ENCODE peak calls at places on chromosomes 11 and 22, in five cellular contexts. C is Peyer's patch, U is T-helper 17 cell, O is K562, M is uterus. B is an unnamed sample. For H3K9me3, the result is how much of the 10 kb centered on the place peaks cover.

GRCh38 chr11:83292709-83293435 is 6.7 kb upstream of the CCDC90B start:
- DNase-seq in M (no peak), C (no peak), U (no peak), O (peak), B (no peak)

GRCh38 chr22:48955351-48956311 is 872.0 kb downstream of the BRD1 start:
- DNase-seq in U (no peak), C (peak), O (no peak), M (peak), B (no peak)

GRCh38 chr11:76783901-76784813 is 1.0 kb downstream of the TSKU start:
- DNase-seq in O (peak), M (peak), U (no peak), C (peak), B (peak)

GRCh38 chr22:33329398-33329797 is 271.2 kb upstream of the SYN3 start:
- DNase-seq in C (no peak), U (no peak), O (no peak), M (no peak), B (no peak)

GRCh38 chr11:1437500-1437899 is 47.8 kb downstream of the BRSK2 start:
- DNase-seq in C (no peak), M (no peak), O (peak), U (no peak), B (no peak)

GRCh38 chr11:114359342-114359741 is 41.0 kb downstream of the C11orf71 start:
- DNase-seq in O (no peak), M (no peak), C (no peak), U (no peak), B (no peak)

GRCh38 chr11:27514558-27514957 is 8.0 kb upstream of the LIN7C start:
- DNase-seq in M (no peak), U (no peak), C (no peak), O (no peak), B (no peak)

GRCh38 chr11:69097263-69097662 is 48.5 kb downstream of the TPCN2 start:
- DNase-seq in O (no peak), C (no peak), U (no peak), M (no peak), B (no peak)

GRCh38 chr22:43110444-43110926 is at the start of gene BIK:
- DNase-seq in U (peak), O (peak), M (peak), C (peak), B (no peak)

GRCh38 chr11:114081641-114082414 is 22.3 kb downstream of the ZBTB16 start:
- DNase-seq in U (no peak), O (no peak), M (peak), C (no peak), B (peak)

GRCh38 chr11:134466035-134466908 is 54.2 kb upstream of the B3GAT1 start:
- DNase-seq in O (no peak), C (peak), U (no peak), M (no peak), B (no peak)

GRCh38 chr11:17738350-17739207 is 4.0 kb downstream of the KCNC1 start:
- DNase-seq in O (peak), M (no peak), C (peak), U (no peak), B (no peak)

GRCh38 chr11:86047275-86047991 is 21.5 kb downstream of the PICALM start:
- DNase-seq in M (no peak), U (no peak), O (no peak), C (no peak), B (no peak)

GRCh38 chr22:23192133-23192532 is 11.8 kb downstream of the BCR start:
- DNase-seq in U (no peak), O (no peak), M (no peak), C (no peak), B (no peak)

GRCh38 chr11:19244084-19244483 is 3.3 kb upstream of the E2F8 start:
- DNase-seq in U (no peak), C (no peak), M (no peak), O (no peak), B (no peak)

GRCh38 chr11:100855466-100856067 is 168.5 kb downstream of the ARHGAP42 start:
- DNase-seq in O (peak), U (no peak), M (no peak), C (no peak), B (no peak)

GRCh38 chr11:130872961-130873360 is 43.3 kb downstream of the SNX19 start:
- DNase-seq in O (no peak), C (no peak), M (no peak), U (no peak), B (no peak)

GRCh38 chr11:133753150-133753549 is 92.2 kb downstream of the SPATA19 start:
- DNase-seq in C (no peak), U (no peak), O (no peak), M (no peak), B (no peak)

GRCh38 chr22:33894515-33894914 is 25.8 kb downstream of the LARGE1 start:
- DNase-seq in C (no peak), M (no peak), O (no peak), U (no peak), B (no peak)

GRCh38 chr11:64248578-64248977 is 1.8 kb upstream of the PPP1R14B start:
- DNase-seq in O (peak), M (no peak), C (no peak), U (no peak), B (no peak)

GRCh38 chr11:110376711-110377324 is 52.9 kb upstream of the FDX1 start:
- DNase-seq in U (no peak), O (peak), M (peak), C (peak), B (peak)

DNA sequence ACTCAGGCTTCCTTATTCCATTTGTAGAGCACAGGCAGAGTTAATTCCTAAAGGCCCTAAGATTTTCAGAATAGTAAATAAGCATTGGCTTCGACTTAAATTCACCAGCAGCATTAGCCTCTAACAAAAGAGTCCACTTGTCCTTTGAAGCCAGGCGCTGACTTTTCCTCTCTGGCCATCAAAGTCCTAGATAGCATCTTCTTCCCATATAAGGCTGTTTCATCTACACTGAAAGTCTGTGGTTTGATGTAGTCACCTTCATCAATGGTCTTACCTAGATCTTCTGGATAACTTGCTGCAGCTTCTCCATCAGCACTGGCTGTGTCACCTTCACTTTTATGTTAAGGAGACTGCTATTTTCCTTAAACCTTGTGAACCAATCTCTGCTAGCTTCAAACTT is 118.3 kb upstream of the SOX6 start:
- DNase-seq in O (no peak), M (no peak), C (no peak), U (no peak), B (no peak)
- H3K9me3 ChIP-seq in O (under half), M (under half), C (under half), U (under half), B (under half)

DNA sequence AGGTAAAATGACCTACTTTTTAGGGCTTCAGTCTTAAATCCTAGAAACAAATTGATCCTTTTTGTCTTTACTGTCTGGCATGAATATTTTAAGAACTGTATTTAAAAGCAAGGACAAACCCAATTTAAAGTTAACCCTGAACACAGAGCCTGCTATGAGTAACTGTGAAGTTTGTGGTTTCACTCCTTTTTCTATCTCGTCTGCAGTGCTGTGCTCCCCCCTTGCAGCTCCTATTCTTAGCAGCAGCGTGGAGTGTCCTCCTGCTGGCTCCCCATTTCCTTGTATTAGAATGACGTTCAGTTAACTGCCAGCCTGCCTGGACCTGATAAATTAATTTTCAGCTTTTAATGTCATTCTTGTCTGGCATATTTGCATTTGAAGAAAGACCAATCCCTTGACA is 40.0 kb upstream of the LRRC4C start:
- DNase-seq in M (no peak), O (no peak), U (no peak), C (no peak), B (no peak)
- H3K9me3 ChIP-seq in M (under half), O (under half), U (under half), C (under half), B (under half)

DNA sequence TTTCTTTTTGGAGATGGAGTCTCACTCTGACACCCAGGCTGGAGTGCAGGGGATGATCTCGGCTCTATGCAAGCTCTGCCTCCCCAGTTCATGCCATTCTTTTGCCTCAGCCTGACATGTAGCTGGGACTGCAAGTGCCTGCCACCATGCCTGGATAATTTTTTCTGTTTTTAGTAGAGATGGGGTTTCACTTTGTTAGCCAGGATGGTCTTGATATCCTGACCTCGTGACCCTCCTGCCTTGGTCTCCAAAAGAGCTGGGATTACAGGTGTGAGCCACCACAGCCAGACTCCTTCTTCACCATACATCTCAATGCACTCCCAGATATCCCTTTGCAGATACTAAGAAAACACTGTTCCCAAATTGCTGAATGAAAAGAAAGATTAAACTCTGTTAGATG is 224.3 kb downstream of the OR4A5 start:
- DNase-seq in M (no peak), O (no peak), U (no peak), C (no peak), B (no peak)
- H3K9me3 ChIP-seq in M (half or more), O (under half), U (under half), C (under half), B (under half)

DNA sequence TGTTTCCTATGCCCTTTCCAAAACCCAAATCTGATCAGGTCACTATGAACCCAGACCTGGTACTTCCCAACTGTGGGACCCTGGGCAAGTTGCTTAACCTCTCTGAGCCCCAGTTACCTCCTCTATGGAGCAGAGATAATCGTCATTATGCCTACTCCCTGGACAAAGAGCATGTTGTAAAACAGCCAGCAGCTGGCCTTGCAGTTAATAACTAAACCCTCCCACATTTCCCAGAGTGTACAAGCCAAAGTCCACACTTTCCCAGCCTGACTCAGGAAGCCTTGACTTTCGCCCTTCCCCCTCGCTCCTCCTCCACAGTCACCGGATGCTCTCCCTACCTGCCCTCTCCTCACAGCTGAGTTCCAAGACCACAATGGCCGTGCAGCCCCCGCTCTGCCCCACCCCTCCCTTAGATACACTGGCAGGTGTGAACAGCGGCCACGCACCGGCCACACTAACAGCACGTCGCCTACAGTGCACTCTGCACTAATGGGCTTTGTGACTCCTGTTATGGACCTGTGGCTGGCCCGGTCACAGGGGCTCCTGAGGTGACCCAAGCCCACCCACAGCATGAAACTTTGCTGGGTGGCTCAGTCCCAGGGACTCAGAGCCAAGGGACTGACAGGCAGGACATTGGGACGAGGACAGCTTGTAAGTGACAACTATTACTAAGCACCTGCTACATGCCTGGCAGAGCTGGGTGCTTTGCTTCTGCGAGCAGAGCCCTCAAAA is 15.6 kb upstream of the MFNG start:
- DNase-seq in O (peak), U (no peak), C (peak), M (no peak), B (peak)
- H3K9me3 ChIP-seq in O (under half), U (under half), C (under half), M (under half), B (under half)

GRCh38 chr11:67532889-67533288 is 9.6 kb upstream of the CABP2 start:
- DNase-seq in U (no peak), C (no peak), O (no peak), M (no peak), B (no peak)
- H3K9me3 ChIP-seq in U (under half), C (under half), O (under half), M (under half), B (under half)

DNA sequence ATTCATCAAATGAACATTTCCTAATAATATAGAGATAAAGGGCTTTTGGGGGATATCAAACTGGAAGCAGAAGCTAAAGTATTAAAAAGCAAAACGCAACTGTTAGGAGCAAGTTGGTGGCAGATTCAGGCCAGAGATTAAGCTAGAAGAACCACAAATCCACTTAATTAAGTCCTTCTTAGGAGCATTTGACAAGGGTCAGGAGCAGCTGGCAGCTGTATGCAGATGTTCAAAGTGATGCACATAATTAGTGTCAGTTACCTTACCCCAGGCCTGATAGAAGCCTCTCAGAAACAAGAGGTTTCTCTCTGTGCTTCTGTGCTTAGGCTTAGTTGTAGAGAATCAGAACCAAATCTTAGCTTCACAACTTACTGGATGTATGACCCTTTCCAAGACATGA is 546.5 kb upstream of the ANO5 start:
- DNase-seq in M (no peak), U (no peak), O (no peak), C (no peak), B (no peak)
- H3K9me3 ChIP-seq in M (under half), U (under half), O (under half), C (under half), B (under half)

GRCh38 chr22:47587861-47588582 is 825.6 kb downstream of the TBC1D22A start:
- DNase-seq in C (no peak), U (no peak), O (no peak), M (no peak), B (no peak)
- H3K9me3 ChIP-seq in C (under half), U (under half), O (under half), M (under half), B (under half)

B was measured in ovary.